ENCODE peak calls at places on chromosomes 3 and 15, in five cellular contexts. One of them, this sample, is unnamed.

GRCh38 chr3:195543642-195544536 is 764 bp upstream of the PPP1R2 start:
- DNase-seq in tibial nerve: no peak
- DNase-seq in cardiac muscle cell: peak; percentile 54
- DNase-seq in GM06990: no peak
- DNase-seq in colonic mucosa: no peak
- DNase-seq in this sample: no peak

GRCh38 chr3:101179637-101180036 is 140.7 kb downstream of the IMPG2 start:
- DNase-seq in tibial nerve: no peak
- DNase-seq in cardiac muscle cell: peak; percentile 58
- DNase-seq in GM06990: no peak
- DNase-seq in colonic mucosa: no peak
- DNase-seq in this sample: no peak

GRCh38 chr3:5078151-5078550 is 43.9 kb upstream of the ARL8B start:
- DNase-seq in tibial nerve: no peak
- DNase-seq in cardiac muscle cell: no peak
- DNase-seq in GM06990: no peak
- DNase-seq in colonic mucosa: no peak
- DNase-seq in this sample: no peak

GRCh38 chr3:188772886-188773285 is 398.9 kb upstream of the TPRG1 start:
- DNase-seq in tibial nerve: no peak
- DNase-seq in cardiac muscle cell: peak; percentile 76
- DNase-seq in GM06990: no peak
- DNase-seq in colonic mucosa: no peak
- DNase-seq in this sample: no peak

GRCh38 chr3:162295323-162295983 is 798.8 kb downstream of the OTOL1 start:
- DNase-seq in tibial nerve: no peak
- DNase-seq in cardiac muscle cell: peak; percentile 56
- DNase-seq in GM06990: no peak
- DNase-seq in colonic mucosa: no peak
- DNase-seq in this sample: no peak

GRCh38 chr3:74267126-74267525 is 347.3 kb downstream of the CNTN3 start:
- DNase-seq in tibial nerve: no peak
- DNase-seq in cardiac muscle cell: peak; percentile 6
- DNase-seq in GM06990: no peak
- DNase-seq in colonic mucosa: no peak
- DNase-seq in this sample: no peak

GRCh38 chr3:181698263-181698944 is 13.3 kb upstream of the SOX2 start:
- DNase-seq in tibial nerve: no peak
- DNase-seq in cardiac muscle cell: no peak
- DNase-seq in GM06990: no peak
- DNase-seq in colonic mucosa: no peak
- DNase-seq in this sample: no peak

GRCh38 chr3:190229632-190230424 is 92.4 kb downstream of the CLDN1 start:
- DNase-seq in tibial nerve: no peak
- DNase-seq in cardiac muscle cell: no peak
- DNase-seq in GM06990: peak; percentile 35
- DNase-seq in colonic mucosa: no peak
- DNase-seq in this sample: no peak

GRCh38 chr3:171470714-171471227 is 10.6 kb upstream of the TNIK start:
- DNase-seq in tibial nerve: no peak
- DNase-seq in cardiac muscle cell: no peak
- DNase-seq in GM06990: no peak
- DNase-seq in colonic mucosa: no peak
- DNase-seq in this sample: no peak

GRCh38 chr3:46831316-46831715 is 31.9 kb downstream of the MYL3 start:
- DNase-seq in tibial nerve: no peak
- DNase-seq in cardiac muscle cell: no peak
- DNase-seq in GM06990: no peak
- DNase-seq in colonic mucosa: no peak
- DNase-seq in this sample: no peak

GRCh38 chr3:77189258-77189657 is 149.4 kb downstream of the ROBO2 start:
- DNase-seq in tibial nerve: no peak
- DNase-seq in cardiac muscle cell: no peak
- DNase-seq in GM06990: no peak
- DNase-seq in colonic mucosa: no peak
- DNase-seq in this sample: no peak

GRCh38 chr3:15679306-15679705 is 77.8 kb downstream of the BTD start:
- DNase-seq in tibial nerve: no peak
- DNase-seq in cardiac muscle cell: no peak
- DNase-seq in GM06990: no peak
- DNase-seq in colonic mucosa: no peak
- DNase-seq in this sample: no peak

GRCh38 chr3:124223853-124224252 is 231.9 kb upstream of the ROPN1 start:
- DNase-seq in tibial nerve: no peak
- DNase-seq in cardiac muscle cell: no peak
- DNase-seq in GM06990: no peak
- DNase-seq in colonic mucosa: no peak
- DNase-seq in this sample: no peak

GRCh38 chr3:12758025-12758830 is 831 bp downstream of the TMEM40 start:
- DNase-seq in tibial nerve: peak; percentile 27
- DNase-seq in cardiac muscle cell: peak; percentile 81
- DNase-seq in GM06990: no peak
- DNase-seq in colonic mucosa: no peak
- DNase-seq in this sample: peak; percentile 58

GRCh38 chr3:71728632-71729342 is 3.6 kb upstream of the EIF4E3 start:
- DNase-seq in tibial nerve: no peak
- DNase-seq in cardiac muscle cell: no peak
- DNase-seq in GM06990: no peak
- DNase-seq in colonic mucosa: no peak
- DNase-seq in this sample: no peak

GRCh38 chr3:64073362-64073761 is 50.1 kb upstream of the PSMD6 start:
- DNase-seq in tibial nerve: no peak
- DNase-seq in cardiac muscle cell: peak; percentile 27
- DNase-seq in GM06990: no peak
- DNase-seq in colonic mucosa: no peak
- DNase-seq in this sample: no peak

GRCh38 chr3:49804141-49805041 is 1.3 kb downstream of the INKA1 start:
- DNase-seq in tibial nerve: no peak
- DNase-seq in cardiac muscle cell: no peak
- DNase-seq in GM06990: no peak
- DNase-seq in colonic mucosa: no peak
- DNase-seq in this sample: no peak

GRCh38 chr15:42324308-42324707 is 35.0 kb upstream of the CAPN3 start:
- DNase-seq in tibial nerve: no peak
- DNase-seq in cardiac muscle cell: no peak
- DNase-seq in GM06990: no peak
- DNase-seq in colonic mucosa: no peak
- DNase-seq in this sample: no peak

GRCh38 chr15:83365370-83365938 is 81.0 kb upstream of the BNC1 start:
- DNase-seq in tibial nerve: peak; percentile 50
- DNase-seq in cardiac muscle cell: peak; percentile 92
- DNase-seq in GM06990: no peak
- DNase-seq in colonic mucosa: no peak
- DNase-seq in this sample: no peak

GRCh38 chr15:71761649-71762048 is 48.7 kb upstream of the NR2E3 start:
- DNase-seq in tibial nerve: peak; percentile 35
- DNase-seq in cardiac muscle cell: peak; percentile 75
- DNase-seq in GM06990: no peak
- DNase-seq in colonic mucosa: peak; percentile 79
- DNase-seq in this sample: no peak

GRCh38 chr15:75043509-75044257 is 20.3 kb downstream of the PPCDC start:
- DNase-seq in tibial nerve: peak; percentile 96
- DNase-seq in cardiac muscle cell: peak; percentile 100
- DNase-seq in GM06990: peak; percentile 87
- DNase-seq in colonic mucosa: peak; percentile 84
- DNase-seq in this sample: peak; percentile 62

GRCh38 chr3:47540281-47540680 is 26.8 kb upstream of the ELP6 start:
- DNase-seq in tibial nerve: no peak
- DNase-seq in cardiac muscle cell: no peak
- DNase-seq in GM06990: no peak
- DNase-seq in colonic mucosa: no peak
- DNase-seq in this sample: no peak

GRCh38 chr3:172938788-172939187 is 188.3 kb downstream of the ECT2 start:
- DNase-seq in tibial nerve: no peak
- DNase-seq in cardiac muscle cell: peak; percentile 29
- DNase-seq in GM06990: no peak
- DNase-seq in colonic mucosa: no peak
- DNase-seq in this sample: no peak

GRCh38 chr3:113063126-113063894 is 72.5 kb downstream of the GTPBP8 start:
- DNase-seq in tibial nerve: no peak
- DNase-seq in cardiac muscle cell: no peak
- DNase-seq in GM06990: no peak
- DNase-seq in colonic mucosa: no peak
- DNase-seq in this sample: no peak

GRCh38 chr3:194971965-194972364 is 286.3 kb downstream of the FAM43A start:
- DNase-seq in tibial nerve: no peak
- DNase-seq in cardiac muscle cell: no peak
- DNase-seq in GM06990: no peak
- DNase-seq in colonic mucosa: no peak
- DNase-seq in this sample: no peak

GRCh38 chr3:45793482-45794176 is 2.7 kb downstream of the SLC6A20 start:
- DNase-seq in tibial nerve: no peak
- DNase-seq in cardiac muscle cell: no peak
- DNase-seq in GM06990: no peak
- DNase-seq in colonic mucosa: no peak
- DNase-seq in this sample: no peak

DNA sequence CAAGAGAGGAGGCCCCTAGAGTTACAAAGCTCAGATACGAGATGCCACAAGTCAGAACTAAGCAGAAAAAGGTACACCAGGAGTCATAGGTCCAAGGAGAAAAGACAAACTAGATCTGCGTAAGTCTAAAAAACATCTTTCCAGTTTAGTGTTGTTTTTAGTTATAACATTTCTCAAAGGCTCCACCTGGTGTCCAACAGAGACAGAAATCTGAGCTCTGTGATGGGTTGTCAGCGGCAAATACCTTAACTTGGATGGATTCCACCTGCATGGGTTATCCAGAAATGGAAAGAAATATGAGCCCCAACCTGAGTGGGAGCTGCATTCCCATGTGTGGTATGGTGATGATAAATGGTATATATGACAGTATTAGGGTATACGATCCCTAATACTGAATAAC is 238.6 kb upstream of the CHRM5 start:
- DNase-seq in tibial nerve: no peak
- DNase-seq in cardiac muscle cell: peak; percentile 9
- DNase-seq in GM06990: no peak
- DNase-seq in colonic mucosa: no peak
- DNase-seq in this sample: no peak
- TF ChIP-seq CTCF in tibial nerve: no peak
- TF ChIP-seq CTCF in cardiac muscle cell: no peak
- TF ChIP-seq CTCF in GM06990: peak; percentile 34
- TF ChIP-seq CTCF in colonic mucosa: no peak
- TF ChIP-seq CTCF in this sample: no peak

GRCh38 chr3:109098245-109098644 is 19.7 kb downstream of the MORC1 start:
- DNase-seq in tibial nerve: no peak
- DNase-seq in cardiac muscle cell: no peak
- DNase-seq in GM06990: no peak
- DNase-seq in colonic mucosa: peak; percentile 29
- DNase-seq in this sample: no peak
- TF ChIP-seq CTCF in tibial nerve: no peak
- TF ChIP-seq CTCF in cardiac muscle cell: no peak
- TF ChIP-seq CTCF in GM06990: peak; percentile 47
- TF ChIP-seq CTCF in colonic mucosa: peak; percentile 30
- TF ChIP-seq CTCF in this sample: no peak

DNA sequence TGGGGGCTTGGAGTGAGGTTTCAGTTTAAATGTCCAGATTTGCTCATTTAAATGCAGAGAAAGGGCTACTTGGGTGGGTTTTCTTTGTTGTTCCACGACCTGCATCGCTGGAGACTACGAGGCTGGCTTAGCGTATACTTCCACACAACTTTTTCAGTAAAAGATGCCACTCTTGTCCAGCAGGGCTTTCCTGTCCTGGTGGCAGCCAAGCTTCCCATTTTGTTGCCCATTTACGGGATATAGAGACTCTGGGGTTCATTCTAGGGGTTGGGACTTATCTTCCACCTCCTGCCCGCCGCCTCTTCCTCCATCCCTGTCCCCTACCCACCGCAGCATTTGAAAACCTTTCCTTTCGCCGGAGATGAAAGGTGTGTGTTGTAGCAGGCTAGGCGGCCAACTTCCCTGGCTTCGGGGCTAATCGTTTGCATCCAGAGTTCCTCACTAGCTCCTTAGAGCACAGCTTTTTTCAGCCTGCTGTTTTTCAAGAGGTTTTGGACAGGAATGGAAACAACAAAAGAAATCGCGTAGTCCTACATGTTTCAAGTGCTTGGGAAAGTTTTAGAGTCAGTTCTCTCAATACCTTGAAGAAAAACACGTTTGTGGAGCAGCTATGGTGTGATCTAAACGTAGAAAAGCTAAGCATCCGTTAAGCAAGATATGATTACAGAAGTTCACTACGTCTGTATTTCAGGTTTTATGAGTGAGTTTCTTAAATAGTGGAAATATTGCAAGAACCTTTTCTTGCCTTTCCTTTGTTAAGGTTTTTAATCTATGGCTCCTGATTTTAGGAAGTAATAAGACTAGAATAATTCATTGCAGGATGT is 843 bp downstream of the CHRNA5 start:
- DNase-seq in tibial nerve: peak; percentile 5
- DNase-seq in cardiac muscle cell: peak; percentile 14
- DNase-seq in GM06990: peak; percentile 8
- DNase-seq in colonic mucosa: peak; percentile 44
- DNase-seq in this sample: peak; percentile 51
- TF ChIP-seq CTCF in tibial nerve: no peak
- TF ChIP-seq CTCF in cardiac muscle cell: peak; percentile 10
- TF ChIP-seq CTCF in GM06990: peak; percentile 16
- TF ChIP-seq CTCF in colonic mucosa: no peak
- TF ChIP-seq CTCF in this sample: no peak

DNA sequence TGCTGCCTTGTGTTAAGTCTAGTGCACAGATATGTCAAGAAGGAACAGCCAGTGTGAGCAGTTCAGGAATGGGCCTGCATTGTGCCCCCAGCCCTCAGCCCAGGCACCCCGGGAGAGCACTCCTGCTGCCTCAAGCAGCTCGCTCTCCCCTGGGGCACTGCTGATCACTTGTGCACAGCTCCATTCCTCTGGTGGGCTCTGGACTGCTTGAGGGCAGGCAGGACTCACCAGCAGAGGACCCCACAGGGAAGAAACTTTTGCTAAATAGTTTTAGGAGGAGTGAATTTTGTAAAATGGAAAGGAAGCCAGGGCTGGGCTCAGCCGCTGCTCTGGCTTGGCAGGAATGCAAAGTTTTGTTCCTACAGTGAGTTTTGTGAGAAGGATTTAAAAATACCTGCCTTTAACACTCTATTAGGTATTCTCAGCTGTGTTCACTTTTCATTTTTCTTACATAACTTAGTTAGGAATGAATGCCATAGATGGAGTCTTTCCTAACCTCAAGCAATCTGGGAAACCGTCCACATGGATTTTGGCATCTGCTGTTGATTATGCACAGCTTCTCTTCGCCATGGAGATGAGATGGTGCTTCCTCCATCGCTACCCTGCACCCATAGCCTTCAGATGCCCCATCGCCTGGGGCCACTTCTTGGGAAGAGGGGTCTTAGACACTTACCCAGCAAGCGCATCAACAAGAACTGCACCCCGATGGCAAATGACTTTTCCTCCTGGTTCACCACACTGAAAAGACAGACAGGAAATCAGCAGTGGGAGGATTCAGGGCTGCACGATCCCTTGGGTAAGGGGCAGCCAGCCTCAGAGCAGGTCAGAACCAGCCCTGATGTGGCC is 42.3 kb upstream of the RAB6B start:
- DNase-seq in tibial nerve: peak; percentile 43
- DNase-seq in cardiac muscle cell: peak; percentile 84
- DNase-seq in GM06990: no peak
- DNase-seq in colonic mucosa: peak; percentile 13
- DNase-seq in this sample: no peak
- TF ChIP-seq CTCF in tibial nerve: no peak
- TF ChIP-seq CTCF in cardiac muscle cell: no peak
- TF ChIP-seq CTCF in GM06990: no peak
- TF ChIP-seq CTCF in colonic mucosa: no peak
- TF ChIP-seq CTCF in this sample: no peak

GRCh38 chr3:40930131-40930538 is 269.2 kb upstream of the CTNNB1 start:
- DNase-seq in tibial nerve: no peak
- DNase-seq in cardiac muscle cell: peak; percentile 18
- DNase-seq in GM06990: no peak
- DNase-seq in colonic mucosa: no peak
- DNase-seq in this sample: no peak
- TF ChIP-seq CTCF in tibial nerve: no peak
- TF ChIP-seq CTCF in cardiac muscle cell: peak; percentile 13
- TF ChIP-seq CTCF in GM06990: no peak
- TF ChIP-seq CTCF in colonic mucosa: no peak
- TF ChIP-seq CTCF in this sample: no peak

This sample was measured in GM20000.